ENCODE peak calls at places on chromosomes 2 and 18, in seven cellular contexts. A, D, F, L, X, Z and R are unnamed samples.

GRCh38 chr2:119574108-119574815 is 30.0 kb downstream of the CFAP221 start:
- DNase-seq in A (no peak), F (no peak), D (no peak), L (no peak), Z (no peak), X (no peak), R (no peak)

GRCh38 chr2:162254472-162254871 is 11.2 kb upstream of the FAP start:
- DNase-seq in D (no peak), L (no peak), F (no peak), X (no peak), Z (no peak), A (no peak), R (no peak)

GRCh38 chr2:177264209-177264538 is 353 bp downstream of the NFE2L2 start:
- DNase-seq in X (peak), D (no peak), F (no peak), Z (peak), A (no peak), L (peak), R (no peak)

GRCh38 chr2:69734858-69735574 is 6.9 kb upstream of the ANXA4 start:
- DNase-seq in L (no peak), A (no peak), F (no peak), D (no peak), X (no peak), Z (no peak), R (no peak)

GRCh38 chr2:134453973-134454372 is 200.1 kb downstream of the MGAT5 start:
- DNase-seq in Z (no peak), F (no peak), D (no peak), L (no peak), A (no peak), X (no peak), R (no peak)

GRCh38 chr2:231425811-231426703 is 30.5 kb downstream of the B3GNT7 start:
- DNase-seq in F (peak), X (no peak), A (no peak), D (no peak), L (no peak), Z (no peak), R (no peak)

GRCh38 chr2:218781691-218782528 is at the start of gene CYP27A1:
- DNase-seq in L (peak), A (no peak), F (no peak), Z (peak), X (peak), D (no peak), R (no peak)

GRCh38 chr2:230327418-230328154 is 593 bp downstream of the SP140L start:
- DNase-seq in Z (no peak), A (no peak), X (no peak), D (no peak), L (no peak), F (no peak), R (peak)

GRCh38 chr18:13500227-13500865 is 226.0 kb downstream of the FAM210A start:
- DNase-seq in Z (peak), F (peak), X (peak), A (peak), D (peak), L (peak), R (peak)

GRCh38 chr18:79211844-79212243 is 142.7 kb downstream of the ATP9B start:
- DNase-seq in L (peak), X (no peak), F (no peak), Z (no peak), A (no peak), D (no peak), R (no peak)

GRCh38 chr2:15677141-15677911 is 85.7 kb downstream of the DDX1 start:
- DNase-seq in A (no peak), Z (no peak), L (no peak), F (no peak), X (no peak), D (no peak), R (no peak)

GRCh38 chr2:233542507-233542906 is 24.1 kb downstream of the USP40 start:
- DNase-seq in A (no peak), L (peak), Z (no peak), F (no peak), D (peak), X (no peak), R (no peak)

GRCh38 chr18:32770181-32770650 is 2.6 kb downstream of the KLHL14 start:
- DNase-seq in Z (no peak), X (peak), D (no peak), L (no peak), F (no peak), A (no peak), R (no peak)

GRCh38 chr2:158509928-158510797 is 53.4 kb downstream of the PKP4 start:
- DNase-seq in L (no peak), Z (no peak), F (no peak), D (no peak), X (no peak), A (no peak), R (peak)

GRCh38 chr2:202307690-202308089 is 42.1 kb downstream of the NOP58 start:
- DNase-seq in D (no peak), F (no peak), X (no peak), Z (no peak), A (no peak), L (no peak), R (no peak)

GRCh38 chr18:42296192-42296591 is 341.2 kb downstream of the PIK3C3 start:
- DNase-seq in Z (no peak), D (no peak), X (no peak), L (no peak), F (no peak), A (no peak), R (no peak)

GRCh38 chr2:191245869-191246531 is 796 bp downstream of the MYO1B start:
- DNase-seq in Z (peak), F (peak), D (no peak), A (peak), X (peak), L (peak), R (no peak)

GRCh38 chr2:51758080-51758479 is 726.1 kb upstream of the NRXN1 start:
- DNase-seq in F (no peak), D (no peak), X (no peak), L (no peak), Z (no peak), A (no peak), R (no peak)

GRCh38 chr18:44579028-44579692 is 101.5 kb upstream of the SETBP1 start:
- DNase-seq in F (no peak), A (peak), L (peak), Z (no peak), X (no peak), D (peak), R (no peak)

GRCh38 chr18:55322176-55322735 is 265.7 kb downstream of the TCF4 start:
- DNase-seq in F (peak), L (peak), Z (peak), A (peak), X (peak), D (peak), R (peak)

GRCh38 chr2:61017003-61017555 is 441 bp upstream of the PEX13 start:
- DNase-seq in Z (peak), F (peak), X (peak), L (peak), A (peak), D (peak), R (peak)

GRCh38 chr2:173145454-173145853 is 69.8 kb downstream of the MAP3K20 start:
- DNase-seq in X (no peak), L (no peak), A (no peak), Z (no peak), D (no peak), F (no peak), R (no peak)

GRCh38 chr2:57855207-57855606 is 191.4 kb upstream of the VRK2 start:
- DNase-seq in L (no peak), D (no peak), A (no peak), F (no peak), X (no peak), Z (no peak), R (no peak)

GRCh38 chr2:169291517-169291916 is 70.8 kb downstream of the LRP2 start:
- DNase-seq in X (no peak), D (no peak), A (no peak), L (no peak), F (no peak), Z (no peak), R (no peak)

GRCh38 chr2:42410732-42411514 is 49.9 kb upstream of the COX7A2L start:
- DNase-seq in F (no peak), D (no peak), L (no peak), Z (no peak), A (no peak), X (no peak), R (no peak)